ENCODE peak calls at places on chromosomes 12 and 14, in five cellular contexts. P is effector memory CD4-positive, alpha-beta T cell; T is transverse colon; Y is upper lobe of right lung; K is activated CD8-positive, alpha-beta memory T cell treated with anti-CD3 and anti-CD28 coated beads for 1 hour. D is an unnamed sample.

GRCh38 chr14:67943947-67944346 is 124.4 kb downstream of the RAD51B start:
- DNase-seq in P (no peak), T (peak; percentile 75), Y (no peak), K (no peak), D (peak; percentile 78)

GRCh38 chr14:34965365-34965764 is 17.4 kb upstream of the SRP54 start:
- DNase-seq in P (no peak), T (no peak), Y (no peak), K (no peak), D (no peak)

GRCh38 chr14:99605299-99605961 is 1.4 kb upstream of the CCDC85C start:
- DNase-seq in P (peak; percentile 71), T (peak; percentile 79), Y (peak; percentile 87), K (peak; percentile 72), D (peak; percentile 65)

GRCh38 chr12:104508752-104509446 is 52.2 kb downstream of the CHST11 start:
- DNase-seq in P (no peak), T (no peak), Y (no peak), K (no peak), D (no peak)

GRCh38 chr12:58777815-58778214 is 142.5 kb downstream of the LRIG3 start:
- DNase-seq in P (no peak), T (no peak), Y (no peak), K (no peak), D (no peak)

GRCh38 chr12:58757422-58757821 is 162.9 kb downstream of the LRIG3 start:
- DNase-seq in P (no peak), T (no peak), Y (no peak), K (no peak), D (no peak)

GRCh38 chr14:76473381-76474263 is 97.7 kb downstream of the ESRRB start:
- DNase-seq in P (no peak), T (no peak), Y (peak; percentile 67), K (no peak), D (peak; percentile 5)

GRCh38 chr14:88168498-88169165 is 154.4 kb downstream of the KCNK10 start:
- DNase-seq in P (peak; percentile 30), T (peak; percentile 51), Y (no peak), K (peak; percentile 25), D (peak; percentile 16)

GRCh38 chr12:43835656-43836454 is at the start of gene TMEM117:
- DNase-seq in P (peak; percentile 35), T (peak; percentile 72), Y (peak; percentile 91), K (peak; percentile 42), D (peak; percentile 44)

GRCh38 chr14:103138483-103139370 is 15.5 kb downstream of the TNFAIP2 start:
- DNase-seq in P (no peak), T (no peak), Y (no peak), K (no peak), D (no peak)

GRCh38 chr14:64878775-64879634 is 702 bp downstream of the SPTB start:
- DNase-seq in P (no peak), T (peak; percentile 12), Y (peak; percentile 63), K (no peak), D (peak; percentile 57)

GRCh38 chr12:89316705-89317139 is 35.6 kb downstream of the DUSP6 start:
- DNase-seq in P (no peak), T (no peak), Y (no peak), K (no peak), D (peak; percentile 83)

GRCh38 chr14:52023518-52023917 is 34.2 kb downstream of the RTRAF start:
- DNase-seq in P (no peak), T (no peak), Y (no peak), K (no peak), D (peak; percentile 16)

GRCh38 chr12:21379218-21379617 is 6.5 kb downstream of the IAPP start:
- DNase-seq in P (no peak), T (no peak), Y (no peak), K (no peak), D (no peak)

GRCh38 chr12:67366530-67367196 is 97.5 kb downstream of the CAND1 start:
- DNase-seq in P (no peak), T (no peak), Y (no peak), K (no peak), D (no peak)

D was measured in cerebellar cortex.